ENCODE peak calls at places on chromosome 3, in five cellular contexts. One of them, this sample, is unnamed.

GRCh38 chr3:194577985-194578905 is 55.0 kb downstream of the TMEM44 start:
- DNase-seq in AG08396: peak
- DNase-seq in activated naive CD8-positive, alpha-beta T cell treated with anti-CD3 and anti-CD28 coated beads for 36 hours: peak
- DNase-seq in pulmonary artery endothelial cell: no peak
- DNase-seq in ecto neural progenitor cell: no peak
- DNase-seq in this sample: peak

GRCh38 chr3:123389338-123389910 is 59.5 kb downstream of the ADCY5 start:
- DNase-seq in AG08396: no peak
- DNase-seq in activated naive CD8-positive, alpha-beta T cell treated with anti-CD3 and anti-CD28 coated beads for 36 hours: no peak
- DNase-seq in pulmonary artery endothelial cell: no peak
- DNase-seq in ecto neural progenitor cell: no peak
- DNase-seq in this sample: no peak

GRCh38 chr3:171000281-171000680 is 26.2 kb downstream of the SLC2A2 start:
- DNase-seq in AG08396: no peak
- DNase-seq in activated naive CD8-positive, alpha-beta T cell treated with anti-CD3 and anti-CD28 coated beads for 36 hours: no peak
- DNase-seq in pulmonary artery endothelial cell: no peak
- DNase-seq in ecto neural progenitor cell: no peak
- DNase-seq in this sample: no peak

GRCh38 chr3:17967111-17967510 is 224.7 kb upstream of the TBC1D5 start:
- DNase-seq in AG08396: no peak
- DNase-seq in activated naive CD8-positive, alpha-beta T cell treated with anti-CD3 and anti-CD28 coated beads for 36 hours: no peak
- DNase-seq in pulmonary artery endothelial cell: no peak
- DNase-seq in ecto neural progenitor cell: no peak
- DNase-seq in this sample: no peak

GRCh38 chr3:45064512-45065372 is 38.6 kb downstream of the CLEC3B start:
- DNase-seq in AG08396: no peak
- DNase-seq in activated naive CD8-positive, alpha-beta T cell treated with anti-CD3 and anti-CD28 coated beads for 36 hours: peak
- DNase-seq in pulmonary artery endothelial cell: peak
- DNase-seq in ecto neural progenitor cell: no peak
- DNase-seq in this sample: no peak

GRCh38 chr3:134620476-134621115 is 30.2 kb downstream of the KY start:
- DNase-seq in AG08396: no peak
- DNase-seq in activated naive CD8-positive, alpha-beta T cell treated with anti-CD3 and anti-CD28 coated beads for 36 hours: no peak
- DNase-seq in pulmonary artery endothelial cell: no peak
- DNase-seq in ecto neural progenitor cell: peak
- DNase-seq in this sample: no peak

GRCh38 chr3:191397771-191398170 is 63.2 kb upstream of the PYDC2 start:
- DNase-seq in AG08396: no peak
- DNase-seq in activated naive CD8-positive, alpha-beta T cell treated with anti-CD3 and anti-CD28 coated beads for 36 hours: no peak
- DNase-seq in pulmonary artery endothelial cell: no peak
- DNase-seq in ecto neural progenitor cell: no peak
- DNase-seq in this sample: no peak

GRCh38 chr3:178078933-178079332 is 457.3 kb upstream of the KCNMB2 start:
- DNase-seq in AG08396: no peak
- DNase-seq in activated naive CD8-positive, alpha-beta T cell treated with anti-CD3 and anti-CD28 coated beads for 36 hours: no peak
- DNase-seq in pulmonary artery endothelial cell: peak
- DNase-seq in ecto neural progenitor cell: no peak
- DNase-seq in this sample: peak

GRCh38 chr3:195009607-195010006 is 261.4 kb downstream of the XXYLT1 start:
- DNase-seq in AG08396: no peak
- DNase-seq in activated naive CD8-positive, alpha-beta T cell treated with anti-CD3 and anti-CD28 coated beads for 36 hours: no peak
- DNase-seq in pulmonary artery endothelial cell: no peak
- DNase-seq in ecto neural progenitor cell: no peak
- DNase-seq in this sample: no peak

GRCh38 chr3:16069149-16069922 is 105.1 kb upstream of the GALNT15 start:
- DNase-seq in AG08396: peak
- DNase-seq in activated naive CD8-positive, alpha-beta T cell treated with anti-CD3 and anti-CD28 coated beads for 36 hours: no peak
- DNase-seq in pulmonary artery endothelial cell: peak
- DNase-seq in ecto neural progenitor cell: no peak
- DNase-seq in this sample: peak

GRCh38 chr3:51311055-51311454 is 74.0 kb upstream of the MANF start:
- DNase-seq in AG08396: peak
- DNase-seq in activated naive CD8-positive, alpha-beta T cell treated with anti-CD3 and anti-CD28 coated beads for 36 hours: no peak
- DNase-seq in pulmonary artery endothelial cell: no peak
- DNase-seq in ecto neural progenitor cell: no peak
- DNase-seq in this sample: peak

GRCh38 chr3:134645515-134645914 is 5.3 kb downstream of the KY start:
- DNase-seq in AG08396: no peak
- DNase-seq in activated naive CD8-positive, alpha-beta T cell treated with anti-CD3 and anti-CD28 coated beads for 36 hours: no peak
- DNase-seq in pulmonary artery endothelial cell: no peak
- DNase-seq in ecto neural progenitor cell: no peak
- DNase-seq in this sample: no peak

GRCh38 chr3:72100062-72100511 is 315.1 kb upstream of the PROK2 start:
- DNase-seq in AG08396: no peak
- DNase-seq in activated naive CD8-positive, alpha-beta T cell treated with anti-CD3 and anti-CD28 coated beads for 36 hours: no peak
- DNase-seq in pulmonary artery endothelial cell: no peak
- DNase-seq in ecto neural progenitor cell: no peak
- DNase-seq in this sample: no peak

GRCh38 chr3:195159117-195159818 is 111.7 kb downstream of the XXYLT1 start:
- DNase-seq in AG08396: no peak
- DNase-seq in activated naive CD8-positive, alpha-beta T cell treated with anti-CD3 and anti-CD28 coated beads for 36 hours: no peak
- DNase-seq in pulmonary artery endothelial cell: no peak
- DNase-seq in ecto neural progenitor cell: no peak
- DNase-seq in this sample: no peak

GRCh38 chr3:133393204-133393603 is 6.7 kb upstream of the BFSP2 start:
- DNase-seq in AG08396: no peak
- DNase-seq in activated naive CD8-positive, alpha-beta T cell treated with anti-CD3 and anti-CD28 coated beads for 36 hours: no peak
- DNase-seq in pulmonary artery endothelial cell: no peak
- DNase-seq in ecto neural progenitor cell: no peak
- DNase-seq in this sample: no peak

GRCh38 chr3:63386568-63386967 is 108.5 kb downstream of the SYNPR start:
- DNase-seq in AG08396: no peak
- DNase-seq in activated naive CD8-positive, alpha-beta T cell treated with anti-CD3 and anti-CD28 coated beads for 36 hours: no peak
- DNase-seq in pulmonary artery endothelial cell: no peak
- DNase-seq in ecto neural progenitor cell: peak
- DNase-seq in this sample: no peak